ENCODE peak calls at places on chromosome 2, in five cellular contexts. G, D, K, V and Q are unnamed samples.

GRCh38 chr2:159860611-159861010 is 62.6 kb upstream of the CD302 start:
- DNase-seq in G (no peak), D (no peak), K (no peak), V (no peak), Q (no peak)

GRCh38 chr2:108571262-108571661 is 37.0 kb downstream of the LIMS1 start:
- DNase-seq in G (no peak), D (no peak), K (no peak), V (no peak), Q (no peak)

GRCh38 chr2:20118051-20118450 is 66.6 kb upstream of the LAPTM4A start:
- DNase-seq in G (no peak), D (no peak), K (no peak), V (no peak), Q (no peak)

GRCh38 chr2:48944961-48945360 is 189.4 kb upstream of the LHCGR start:
- DNase-seq in G (no peak), D (no peak), K (no peak), V (no peak), Q (no peak)

GRCh38 chr2:69931832-69932595 is 17.1 kb downstream of the MXD1 start:
- DNase-seq in G (no peak), D (no peak), K (no peak), V (no peak), Q (no peak)

GRCh38 chr2:57728691-57729090 is 317.9 kb upstream of the VRK2 start:
- DNase-seq in G (no peak), D (no peak), K (no peak), V (no peak), Q (no peak)

GRCh38 chr2:216526939-216527338 is 28.3 kb downstream of the RPL37A start:
- DNase-seq in G (no peak), D (no peak), K (no peak), V (no peak), Q (no peak)

GRCh38 chr2:3661149-3661660 is 3.2 kb downstream of the ALLC start:
- DNase-seq in G (no peak), D (no peak), K (no peak), V (no peak), Q (no peak)

GRCh38 chr2:46569061-46569560 is 89.7 kb downstream of the TMEM247 start:
- DNase-seq in G (no peak), D (no peak), K (peak; percentile 18), V (no peak), Q (no peak)